ENCODE peak calls at places on chromosomes 7 and 10, in seven cellular contexts. B, Q, T, Z, G, Y and W are unnamed samples.

GRCh38 chr7:155979994-155980393 is 167.7 kb upstream of the SHH start:
- DNase-seq in B (no peak), Q (no peak), T (no peak), Z (no peak), G (no peak), Y (no peak), W (no peak)

GRCh38 chr7:77427996-77428603 is 12.0 kb upstream of the GSAP start:
- DNase-seq in B (no peak), Q (no peak), T (no peak), Z (no peak), G (peak), Y (no peak), W (no peak)

GRCh38 chr10:18332048-18332447 is 191.8 kb downstream of the CACNB2 start:
- DNase-seq in B (no peak), Q (no peak), T (no peak), Z (no peak), G (no peak), Y (no peak), W (no peak)

GRCh38 chr10:95730233-95730632 is 25.7 kb upstream of the ENTPD1 start:
- DNase-seq in B (no peak), Q (no peak), T (no peak), Z (no peak), G (no peak), Y (no peak), W (no peak)

GRCh38 chr10:81865581-81865980 is 9.4 kb upstream of the NRG3 start:
- DNase-seq in B (no peak), Q (no peak), T (no peak), Z (no peak), G (no peak), Y (no peak), W (no peak)

GRCh38 chr7:91323759-91324158 is 59.5 kb downstream of the FZD1 start:
- DNase-seq in B (no peak), Q (no peak), T (no peak), Z (no peak), G (no peak), Y (no peak), W (no peak)

GRCh38 chr7:107768263-107768662 is 24.3 kb downstream of the CBLL1 start:
- DNase-seq in B (no peak), Q (no peak), T (no peak), Z (peak), G (no peak), Y (no peak), W (no peak)

GRCh38 chr7:149885191-149886017 is 11.6 kb downstream of the ATP6V0E2 start:
- DNase-seq in B (no peak), Q (no peak), T (no peak), Z (no peak), G (no peak), Y (peak), W (no peak)

GRCh38 chr7:21758286-21758685 is 187.4 kb downstream of the CDCA7L start:
- DNase-seq in B (no peak), Q (no peak), T (no peak), Z (no peak), G (no peak), Y (no peak), W (no peak)

GRCh38 chr7:17038160-17038782 is 156.5 kb upstream of the AGR3 start:
- DNase-seq in B (no peak), Q (no peak), T (no peak), Z (no peak), G (no peak), Y (no peak), W (no peak)

GRCh38 chr10:132393695-132394181 is 3.3 kb upstream of the PWWP2B start:
- DNase-seq in B (no peak), Q (no peak), T (no peak), Z (no peak), G (no peak), Y (peak), W (no peak)

GRCh38 chr10:132959296-132959961 is 17.1 kb upstream of the CFAP46 start:
- DNase-seq in B (no peak), Q (no peak), T (no peak), Z (no peak), G (no peak), Y (peak), W (no peak)

GRCh38 chr10:100101526-100102076 is 19.9 kb upstream of the CPN1 start:
- DNase-seq in B (no peak), Q (no peak), T (no peak), Z (no peak), G (no peak), Y (no peak), W (no peak)

GRCh38 chr7:9102846-9103245 is 669.4 kb downstream of the NXPH1 start:
- DNase-seq in B (no peak), Q (no peak), T (no peak), Z (no peak), G (no peak), Y (no peak), W (no peak)

GRCh38 chr10:13987472-13987871 is 343.3 kb downstream of the FRMD4A start:
- DNase-seq in B (no peak), Q (no peak), T (no peak), Z (no peak), G (peak), Y (no peak), W (no peak)

GRCh38 chr10:13337827-13338196 is 10.3 kb downstream of the SEPHS1 start:
- DNase-seq in B (no peak), Q (no peak), T (no peak), Z (no peak), G (no peak), Y (no peak), W (no peak)

GRCh38 chr7:37986780-37987380 is 66.4 kb downstream of the EPDR1 start:
- DNase-seq in B (no peak), Q (no peak), T (no peak), Z (no peak), G (no peak), Y (no peak), W (no peak)